ENCODE peak calls at places on chromosomes 7 and 10, in seven cellular contexts. One of them, this sample, is unnamed.
A peak's percentile ranks its signal among the peaks of the same experiment; 100 is the strongest.

GRCh38 chr7:91692800-91693199 is 187.7 kb downstream of the MTERF1 start:
- ATAC-seq in activated CD8-positive, alpha-beta T cell treated with anti-CD3 and anti-CD28 coated beads for 36 hours: no peak
- ATAC-seq in RWPE2: no peak
- ATAC-seq in mucosa of descending colon: no peak
- ATAC-seq in activated B cell treated with CpG ODN at 0.5 μM for 24 hours: no peak
- ATAC-seq in body of pancreas: no peak
- ATAC-seq in DND-41: no peak
- ATAC-seq in this sample: no peak

GRCh38 chr7:48097511-48098231 is 8.6 kb downstream of the UPP1 start:
- ATAC-seq in activated B cell treated with CpG ODN at 0.5 μM for 24 hours: no peak
- ATAC-seq in mucosa of descending colon: peak; percentile 32
- ATAC-seq in body of pancreas: no peak
- ATAC-seq in DND-41: no peak
- ATAC-seq in RWPE2: no peak
- ATAC-seq in activated CD8-positive, alpha-beta T cell treated with anti-CD3 and anti-CD28 coated beads for 36 hours: peak; percentile 68
- ATAC-seq in this sample: peak; percentile 29

GRCh38 chr7:66731986-66732385 is 8.5 kb upstream of the RABGEF1 start:
- ATAC-seq in mucosa of descending colon: no peak
- ATAC-seq in DND-41: peak; percentile 11
- ATAC-seq in RWPE2: peak; percentile 20
- ATAC-seq in activated CD8-positive, alpha-beta T cell treated with anti-CD3 and anti-CD28 coated beads for 36 hours: no peak
- ATAC-seq in activated B cell treated with CpG ODN at 0.5 μM for 24 hours: no peak
- ATAC-seq in body of pancreas: no peak
- ATAC-seq in this sample: no peak

GRCh38 chr10:17793041-17793440 is 16.1 kb upstream of the MRC1 start:
- ATAC-seq in RWPE2: no peak
- ATAC-seq in activated B cell treated with CpG ODN at 0.5 μM for 24 hours: no peak
- ATAC-seq in activated CD8-positive, alpha-beta T cell treated with anti-CD3 and anti-CD28 coated beads for 36 hours: no peak
- ATAC-seq in DND-41: peak; percentile 75
- ATAC-seq in mucosa of descending colon: no peak
- ATAC-seq in body of pancreas: no peak
- ATAC-seq in this sample: no peak

GRCh38 chr7:7335215-7335614 is 152.9 kb downstream of the C1GALT1 start:
- ATAC-seq in activated B cell treated with CpG ODN at 0.5 μM for 24 hours: no peak
- ATAC-seq in DND-41: no peak
- ATAC-seq in mucosa of descending colon: no peak
- ATAC-seq in activated CD8-positive, alpha-beta T cell treated with anti-CD3 and anti-CD28 coated beads for 36 hours: no peak
- ATAC-seq in RWPE2: no peak
- ATAC-seq in body of pancreas: no peak
- ATAC-seq in this sample: no peak

GRCh38 chr10:126654579-126654978 is 15.9 kb downstream of the C10orf90 start:
- ATAC-seq in RWPE2: no peak
- ATAC-seq in activated B cell treated with CpG ODN at 0.5 μM for 24 hours: no peak
- ATAC-seq in body of pancreas: no peak
- ATAC-seq in mucosa of descending colon: no peak
- ATAC-seq in DND-41: no peak
- ATAC-seq in activated CD8-positive, alpha-beta T cell treated with anti-CD3 and anti-CD28 coated beads for 36 hours: no peak
- ATAC-seq in this sample: no peak

GRCh38 chr7:151512353-151512752 is 7.3 kb downstream of the RHEB start:
- ATAC-seq in RWPE2: no peak
- ATAC-seq in activated B cell treated with CpG ODN at 0.5 μM for 24 hours: no peak
- ATAC-seq in DND-41: peak; percentile 18
- ATAC-seq in body of pancreas: no peak
- ATAC-seq in mucosa of descending colon: no peak
- ATAC-seq in activated CD8-positive, alpha-beta T cell treated with anti-CD3 and anti-CD28 coated beads for 36 hours: no peak
- ATAC-seq in this sample: peak; percentile 19

GRCh38 chr10:11154333-11154732 is 136.7 kb downstream of the CELF2 start:
- ATAC-seq in activated B cell treated with CpG ODN at 0.5 μM for 24 hours: peak; percentile 43
- ATAC-seq in RWPE2: no peak
- ATAC-seq in mucosa of descending colon: no peak
- ATAC-seq in DND-41: no peak
- ATAC-seq in activated CD8-positive, alpha-beta T cell treated with anti-CD3 and anti-CD28 coated beads for 36 hours: no peak
- ATAC-seq in body of pancreas: no peak
- ATAC-seq in this sample: no peak

GRCh38 chr10:104388830-104389229 is 35.2 kb downstream of the CFAP58 start:
- ATAC-seq in DND-41: no peak
- ATAC-seq in body of pancreas: no peak
- ATAC-seq in activated B cell treated with CpG ODN at 0.5 μM for 24 hours: no peak
- ATAC-seq in RWPE2: no peak
- ATAC-seq in mucosa of descending colon: no peak
- ATAC-seq in activated CD8-positive, alpha-beta T cell treated with anti-CD3 and anti-CD28 coated beads for 36 hours: no peak
- ATAC-seq in this sample: no peak

GRCh38 chr10:80924063-80924952 is 386.6 kb downstream of the SH2D4B start:
- ATAC-seq in mucosa of descending colon: peak; percentile 55
- ATAC-seq in activated CD8-positive, alpha-beta T cell treated with anti-CD3 and anti-CD28 coated beads for 36 hours: no peak
- ATAC-seq in RWPE2: peak; percentile 56
- ATAC-seq in DND-41: peak; percentile 60
- ATAC-seq in activated B cell treated with CpG ODN at 0.5 μM for 24 hours: no peak
- ATAC-seq in body of pancreas: no peak
- ATAC-seq in this sample: no peak

GRCh38 chr10:89283174-89283987 is 18.5 kb upstream of the IFIT2 start:
- ATAC-seq in activated CD8-positive, alpha-beta T cell treated with anti-CD3 and anti-CD28 coated beads for 36 hours: no peak
- ATAC-seq in body of pancreas: peak; percentile 52
- ATAC-seq in activated B cell treated with CpG ODN at 0.5 μM for 24 hours: no peak
- ATAC-seq in DND-41: no peak
- ATAC-seq in mucosa of descending colon: no peak
- ATAC-seq in RWPE2: peak; percentile 15
- ATAC-seq in this sample: peak; percentile 44

GRCh38 chr10:36676321-36677169 is 448.9 kb upstream of the ANKRD30A start:
- ATAC-seq in DND-41: no peak
- ATAC-seq in mucosa of descending colon: no peak
- ATAC-seq in activated CD8-positive, alpha-beta T cell treated with anti-CD3 and anti-CD28 coated beads for 36 hours: no peak
- ATAC-seq in activated B cell treated with CpG ODN at 0.5 μM for 24 hours: no peak
- ATAC-seq in body of pancreas: no peak
- ATAC-seq in RWPE2: no peak
- ATAC-seq in this sample: no peak

GRCh38 chr10:87935290-87936141 is 72.1 kb downstream of the PTEN start:
- ATAC-seq in body of pancreas: peak; percentile 15
- ATAC-seq in RWPE2: no peak
- ATAC-seq in activated B cell treated with CpG ODN at 0.5 μM for 24 hours: no peak
- ATAC-seq in activated CD8-positive, alpha-beta T cell treated with anti-CD3 and anti-CD28 coated beads for 36 hours: no peak
- ATAC-seq in mucosa of descending colon: no peak
- ATAC-seq in DND-41: no peak
- ATAC-seq in this sample: peak; percentile 58

GRCh38 chr7:130896898-130897514 is 163.0 kb upstream of the KLF14 start:
- ATAC-seq in activated CD8-positive, alpha-beta T cell treated with anti-CD3 and anti-CD28 coated beads for 36 hours: peak; percentile 64
- ATAC-seq in activated B cell treated with CpG ODN at 0.5 μM for 24 hours: peak; percentile 64
- ATAC-seq in RWPE2: peak; percentile 2
- ATAC-seq in DND-41: peak; percentile 73
- ATAC-seq in mucosa of descending colon: peak; percentile 57
- ATAC-seq in body of pancreas: peak; percentile 29
- ATAC-seq in this sample: peak; percentile 42

GRCh38 chr10:3874988-3875841 is 90.2 kb upstream of the KLF6 start:
- ATAC-seq in activated B cell treated with CpG ODN at 0.5 μM for 24 hours: peak; percentile 64
- ATAC-seq in body of pancreas: no peak
- ATAC-seq in RWPE2: no peak
- ATAC-seq in activated CD8-positive, alpha-beta T cell treated with anti-CD3 and anti-CD28 coated beads for 36 hours: peak; percentile 61
- ATAC-seq in mucosa of descending colon: peak; percentile 67
- ATAC-seq in DND-41: peak; percentile 81
- ATAC-seq in this sample: peak; percentile 36

GRCh38 chr10:101875068-101875688 is 31.6 kb upstream of the KCNIP2 start:
- ATAC-seq in RWPE2: no peak
- ATAC-seq in body of pancreas: no peak
- ATAC-seq in activated B cell treated with CpG ODN at 0.5 μM for 24 hours: peak; percentile 60
- ATAC-seq in activated CD8-positive, alpha-beta T cell treated with anti-CD3 and anti-CD28 coated beads for 36 hours: no peak
- ATAC-seq in mucosa of descending colon: no peak
- ATAC-seq in DND-41: peak; percentile 77
- ATAC-seq in this sample: no peak

DNA sequence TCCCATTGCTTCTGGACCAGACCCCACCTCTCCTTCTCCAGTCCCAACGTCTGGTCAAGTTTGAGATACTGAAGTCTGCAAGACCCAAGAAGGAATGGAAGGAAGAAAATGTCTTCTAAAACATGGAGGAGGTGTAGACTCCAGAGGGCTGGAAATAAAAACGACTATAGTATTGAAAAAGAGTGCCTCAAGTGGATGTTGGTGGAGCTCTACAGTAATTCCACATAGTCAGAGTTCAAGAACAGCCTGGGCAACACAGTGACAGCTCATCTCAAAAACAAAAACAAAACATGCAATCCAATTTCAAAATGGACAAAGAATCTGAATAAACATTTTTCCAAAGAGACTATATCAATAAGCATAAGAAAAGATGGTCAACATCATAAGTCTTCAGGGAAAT is 2.3 kb upstream of the PCGF6 start:
- ATAC-seq in mucosa of descending colon: no peak
- ATAC-seq in body of pancreas: no peak
- ATAC-seq in activated CD8-positive, alpha-beta T cell treated with anti-CD3 and anti-CD28 coated beads for 36 hours: no peak
- ATAC-seq in DND-41: no peak
- ATAC-seq in RWPE2: no peak
- ATAC-seq in activated B cell treated with CpG ODN at 0.5 μM for 24 hours: no peak
- ATAC-seq in this sample: no peak
- TF ChIP-seq CTCF in mucosa of descending colon: no peak
- TF ChIP-seq CTCF in body of pancreas: no peak
- TF ChIP-seq CTCF in activated CD8-positive, alpha-beta T cell treated with anti-CD3 and anti-CD28 coated beads for 36 hours: no peak
- TF ChIP-seq CTCF in DND-41: peak; percentile 35
- TF ChIP-seq CTCF in RWPE2: no peak
- TF ChIP-seq CTCF in activated B cell treated with CpG ODN at 0.5 μM for 24 hours: no peak
- TF ChIP-seq CTCF in this sample: no peak

DNA sequence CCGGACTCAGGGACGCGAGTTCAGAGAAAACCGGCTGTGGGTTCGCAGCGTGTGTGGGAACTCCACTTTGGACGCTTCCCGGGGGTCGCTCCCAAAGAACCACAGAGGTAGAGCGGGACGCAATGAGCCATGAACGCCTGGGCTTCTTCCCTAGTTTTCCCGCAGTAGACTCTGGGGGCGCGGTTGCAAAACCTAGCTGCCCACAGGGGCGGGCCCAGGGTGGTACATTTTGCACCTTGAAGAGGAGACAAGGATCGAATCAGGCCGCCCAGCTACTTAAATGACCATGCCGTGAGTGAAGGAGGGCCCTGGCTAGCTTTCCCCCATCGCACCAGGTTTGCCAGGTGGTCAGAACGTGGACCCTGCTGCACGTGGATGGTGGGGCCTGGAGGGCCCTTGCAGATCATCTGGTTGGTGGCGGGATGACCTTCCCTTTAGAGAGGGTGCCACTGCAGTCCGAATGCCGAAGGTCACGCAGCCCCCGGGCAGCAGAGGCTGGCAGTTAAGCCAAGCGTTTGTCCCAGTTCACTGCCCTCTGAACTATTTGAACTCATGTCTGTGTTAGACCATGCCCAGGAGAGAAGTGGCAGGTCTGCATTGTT is 568 bp upstream of the SHTN1 start:
- ATAC-seq in RWPE2: peak; percentile 7
- ATAC-seq in body of pancreas: peak; percentile 26
- ATAC-seq in DND-41: no peak
- ATAC-seq in mucosa of descending colon: peak; percentile 9
- ATAC-seq in activated B cell treated with CpG ODN at 0.5 μM for 24 hours: no peak
- ATAC-seq in activated CD8-positive, alpha-beta T cell treated with anti-CD3 and anti-CD28 coated beads for 36 hours: no peak
- ATAC-seq in this sample: no peak
- TF ChIP-seq CTCF in RWPE2: no peak
- TF ChIP-seq CTCF in body of pancreas: no peak
- TF ChIP-seq CTCF in DND-41: no peak
- TF ChIP-seq CTCF in mucosa of descending colon: no peak
- TF ChIP-seq CTCF in activated B cell treated with CpG ODN at 0.5 μM for 24 hours: no peak
- TF ChIP-seq CTCF in activated CD8-positive, alpha-beta T cell treated with anti-CD3 and anti-CD28 coated beads for 36 hours: no peak
- TF ChIP-seq CTCF in this sample: no peak

GRCh38 chr7:32042900-32043299 is 27.3 kb downstream of the PDE1C start:
- ATAC-seq in DND-41: no peak
- ATAC-seq in RWPE2: no peak
- ATAC-seq in body of pancreas: no peak
- ATAC-seq in activated CD8-positive, alpha-beta T cell treated with anti-CD3 and anti-CD28 coated beads for 36 hours: no peak
- ATAC-seq in mucosa of descending colon: no peak
- ATAC-seq in activated B cell treated with CpG ODN at 0.5 μM for 24 hours: no peak
- ATAC-seq in this sample: no peak
- TF ChIP-seq CTCF in DND-41: no peak
- TF ChIP-seq CTCF in RWPE2: peak; percentile 23
- TF ChIP-seq CTCF in body of pancreas: no peak
- TF ChIP-seq CTCF in activated CD8-positive, alpha-beta T cell treated with anti-CD3 and anti-CD28 coated beads for 36 hours: no peak
- TF ChIP-seq CTCF in mucosa of descending colon: no peak
- TF ChIP-seq CTCF in activated B cell treated with CpG ODN at 0.5 μM for 24 hours: no peak
- TF ChIP-seq CTCF in this sample: no peak

DNA sequence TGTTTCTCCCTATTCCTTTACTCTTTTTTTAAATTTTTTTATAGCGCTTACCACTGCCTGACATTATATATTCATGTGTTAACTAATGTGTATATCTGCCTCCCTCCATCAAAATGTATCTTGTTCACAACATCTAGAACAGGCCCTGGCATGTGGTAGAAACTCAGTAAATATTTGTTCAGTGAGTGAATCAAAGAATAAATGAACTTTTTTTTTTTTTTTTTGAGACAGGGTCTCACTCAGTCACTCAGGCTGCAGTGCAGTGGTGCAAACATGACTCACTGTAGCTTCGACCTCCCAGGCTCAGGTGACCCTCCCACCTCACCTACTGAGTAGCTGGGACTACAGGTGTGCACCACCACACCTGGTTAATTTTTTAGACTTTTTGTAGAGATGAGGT is 7.5 kb upstream of the CALD1 start:
- ATAC-seq in mucosa of descending colon: no peak
- ATAC-seq in activated CD8-positive, alpha-beta T cell treated with anti-CD3 and anti-CD28 coated beads for 36 hours: no peak
- ATAC-seq in body of pancreas: no peak
- ATAC-seq in DND-41: no peak
- ATAC-seq in RWPE2: peak; percentile 82
- ATAC-seq in activated B cell treated with CpG ODN at 0.5 μM for 24 hours: no peak
- ATAC-seq in this sample: no peak
- TF ChIP-seq CTCF in mucosa of descending colon: no peak
- TF ChIP-seq CTCF in activated CD8-positive, alpha-beta T cell treated with anti-CD3 and anti-CD28 coated beads for 36 hours: no peak
- TF ChIP-seq CTCF in body of pancreas: no peak
- TF ChIP-seq CTCF in DND-41: no peak
- TF ChIP-seq CTCF in RWPE2: no peak
- TF ChIP-seq CTCF in activated B cell treated with CpG ODN at 0.5 μM for 24 hours: no peak
- TF ChIP-seq CTCF in this sample: no peak